ENCODE peak calls at places on chromosomes 2 and 18, in four cellular contexts. One of them, this sample, is unnamed.

GRCh38 chr2:33215299-33215698 is 261.1 kb upstream of the RASGRP3 start:
- DNase-seq in WTC11: peak
- DNase-seq in nephron progenitor cell: no peak
- DNase-seq in pancreas: peak
- DNase-seq in this sample: no peak

GRCh38 chr2:176664478-176664877 is 395.2 kb downstream of the MTX2 start:
- DNase-seq in nephron progenitor cell: no peak
- DNase-seq in WTC11: no peak
- DNase-seq in pancreas: no peak
- DNase-seq in this sample: no peak

GRCh38 chr2:9439536-9439935 is 16.1 kb downstream of the CPSF3 start:
- DNase-seq in nephron progenitor cell: no peak
- DNase-seq in pancreas: no peak
- DNase-seq in WTC11: no peak
- DNase-seq in this sample: no peak

GRCh38 chr2:240999873-241000541 is 1.6 kb downstream of the SNED1 start:
- DNase-seq in WTC11: no peak
- DNase-seq in pancreas: peak
- DNase-seq in nephron progenitor cell: no peak
- DNase-seq in this sample: no peak

GRCh38 chr18:34159691-34160185 is 65.0 kb downstream of the NOL4 start:
- DNase-seq in pancreas: no peak
- DNase-seq in WTC11: no peak
- DNase-seq in nephron progenitor cell: peak
- DNase-seq in this sample: peak

GRCh38 chr18:5974696-5975095 is 79.4 kb upstream of the TMEM200C start:
- DNase-seq in nephron progenitor cell: no peak
- DNase-seq in WTC11: no peak
- DNase-seq in pancreas: no peak
- DNase-seq in this sample: no peak

GRCh38 chr2:121583555-121583954 is 52.9 kb downstream of the RNU4ATAC start:
- DNase-seq in pancreas: no peak
- DNase-seq in nephron progenitor cell: no peak
- DNase-seq in WTC11: no peak
- DNase-seq in this sample: no peak

GRCh38 chr2:203994735-203995134 is 58.2 kb downstream of the ICOS start:
- DNase-seq in nephron progenitor cell: no peak
- DNase-seq in WTC11: no peak
- DNase-seq in pancreas: no peak
- DNase-seq in this sample: no peak

GRCh38 chr2:75002007-75002406 is 43.6 kb downstream of the POLE4 start:
- DNase-seq in nephron progenitor cell: no peak
- DNase-seq in pancreas: no peak
- DNase-seq in WTC11: no peak
- DNase-seq in this sample: no peak

GRCh38 chr2:188971316-188971930 is 2.8 kb upstream of the COL3A1 start:
- DNase-seq in nephron progenitor cell: no peak
- DNase-seq in WTC11: no peak
- DNase-seq in pancreas: no peak
- DNase-seq in this sample: no peak

GRCh38 chr2:101003278-101003775 is 1.2 kb downstream of the RPL31 start:
- DNase-seq in pancreas: no peak
- DNase-seq in nephron progenitor cell: peak
- DNase-seq in WTC11: no peak
- DNase-seq in this sample: no peak

GRCh38 chr2:240960963-240961876 is 37.2 kb upstream of the SNED1 start:
- DNase-seq in WTC11: no peak
- DNase-seq in pancreas: peak
- DNase-seq in nephron progenitor cell: peak
- DNase-seq in this sample: no peak

GRCh38 chr2:8821276-8822217 is 15.9 kb downstream of the KIDINS220 start:
- DNase-seq in nephron progenitor cell: no peak
- DNase-seq in pancreas: peak
- DNase-seq in WTC11: no peak
- DNase-seq in this sample: no peak

GRCh38 chr2:66733361-66733760 is 298.4 kb downstream of the MEIS1 start:
- DNase-seq in WTC11: no peak
- DNase-seq in pancreas: no peak
- DNase-seq in nephron progenitor cell: peak
- DNase-seq in this sample: no peak

GRCh38 chr2:191738003-191738402 is 60.1 kb downstream of the NABP1 start:
- DNase-seq in WTC11: no peak
- DNase-seq in nephron progenitor cell: no peak
- DNase-seq in pancreas: no peak
- DNase-seq in this sample: no peak
- TF ChIP-seq CTCF in WTC11: no peak
- TF ChIP-seq CTCF in nephron progenitor cell: no peak
- TF ChIP-seq CTCF in pancreas: no peak
- TF ChIP-seq CTCF in this sample: no peak

DNA sequence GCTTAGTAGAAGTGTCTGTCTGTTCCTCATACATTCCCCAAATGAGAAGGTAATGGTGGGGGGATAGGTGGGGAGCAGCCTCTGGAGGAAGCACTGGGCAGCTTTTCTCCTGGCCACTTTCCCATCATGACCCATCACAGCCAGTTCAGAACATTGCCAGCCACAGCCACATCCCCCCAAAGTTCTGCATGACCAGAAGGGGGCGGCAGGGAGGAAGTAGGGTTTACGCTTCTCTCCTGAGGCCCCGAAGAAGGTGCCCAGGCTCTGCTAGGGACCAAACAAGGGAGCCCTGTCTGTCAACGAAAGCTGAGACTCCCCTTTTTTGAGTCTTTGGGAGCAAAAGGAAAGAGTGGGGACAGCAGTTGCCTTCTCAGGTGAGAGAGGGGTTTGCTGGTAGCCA is 7.7 kb downstream of the IGFBP5 start:
- DNase-seq in nephron progenitor cell: peak
- DNase-seq in WTC11: peak
- DNase-seq in pancreas: no peak
- DNase-seq in this sample: peak
- TF ChIP-seq CTCF in nephron progenitor cell: peak
- TF ChIP-seq CTCF in WTC11: peak
- TF ChIP-seq CTCF in pancreas: no peak
- TF ChIP-seq CTCF in this sample: peak

DNA sequence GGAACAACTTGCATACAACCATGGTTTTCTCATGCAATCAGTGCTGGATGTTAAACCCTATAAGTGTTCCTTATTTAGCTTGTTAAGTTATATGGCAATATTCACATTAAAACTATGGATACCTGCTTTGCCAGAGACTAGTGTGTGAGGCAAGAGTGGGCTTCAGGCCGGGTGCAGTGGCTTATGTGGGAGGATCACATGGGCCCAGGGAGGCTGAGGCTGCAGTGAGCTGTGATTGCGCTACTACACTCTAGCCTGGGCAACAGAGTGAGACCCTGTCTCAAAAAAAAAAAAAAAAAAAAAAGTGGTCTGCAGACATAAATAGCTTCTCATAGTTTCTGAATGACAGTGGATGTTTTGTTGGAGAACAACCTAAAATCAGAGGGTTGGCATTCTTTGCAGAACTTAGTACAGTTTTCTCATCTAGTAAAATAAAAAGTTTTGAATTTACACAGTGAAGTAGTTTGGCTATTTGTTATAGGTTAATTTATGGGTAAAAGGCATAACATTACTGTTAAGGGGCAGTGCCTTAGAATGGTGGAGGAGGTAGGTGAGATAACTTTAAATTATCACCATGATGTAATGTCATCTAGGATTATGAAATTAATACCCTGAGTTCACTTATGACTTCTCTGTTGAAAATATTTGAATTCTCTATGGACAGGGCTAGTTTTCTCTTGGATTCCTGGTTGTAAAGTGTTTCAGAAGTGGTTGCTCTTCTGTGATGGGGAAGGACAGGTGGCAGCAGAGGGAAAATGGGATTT is 5.3 kb downstream of the CERS6 start:
- DNase-seq in nephron progenitor cell: no peak
- DNase-seq in WTC11: no peak
- DNase-seq in pancreas: no peak
- DNase-seq in this sample: no peak
- TF ChIP-seq CTCF in nephron progenitor cell: no peak
- TF ChIP-seq CTCF in WTC11: no peak
- TF ChIP-seq CTCF in pancreas: no peak
- TF ChIP-seq CTCF in this sample: no peak

GRCh38 chr2:102184018-102184417 is 2.8 kb upstream of the IL1RL2 start:
- DNase-seq in nephron progenitor cell: no peak
- DNase-seq in WTC11: no peak
- DNase-seq in pancreas: no peak
- DNase-seq in this sample: no peak

GRCh38 chr2:102190425-102191107 is 3.7 kb downstream of the IL1RL2 start:
- DNase-seq in pancreas: peak
- DNase-seq in WTC11: no peak
- DNase-seq in nephron progenitor cell: no peak
- DNase-seq in this sample: no peak

GRCh38 chr2:102186676-102187190 is at the start of gene IL1RL2:
- DNase-seq in WTC11: no peak
- DNase-seq in pancreas: no peak
- DNase-seq in nephron progenitor cell: no peak
- DNase-seq in this sample: no peak

GRCh38 chr2:102185347-102185746 is 1.5 kb upstream of the IL1RL2 start:
- DNase-seq in pancreas: no peak
- DNase-seq in nephron progenitor cell: no peak
- DNase-seq in WTC11: no peak
- DNase-seq in this sample: no peak

GRCh38 chr2:102187191-102188150 is 648 bp downstream of the IL1RL2 start:
- DNase-seq in pancreas: peak
- DNase-seq in nephron progenitor cell: peak
- DNase-seq in WTC11: peak
- DNase-seq in this sample: peak
- TF ChIP-seq CTCF in pancreas: no peak
- TF ChIP-seq CTCF in nephron progenitor cell: no peak
- TF ChIP-seq CTCF in WTC11: no peak
- TF ChIP-seq CTCF in this sample: no peak

GRCh38 chr2:109586687-109587086 is 27.1 kb downstream of the SEPTIN10 start:
- DNase-seq in WTC11: no peak
- DNase-seq in pancreas: no peak
- DNase-seq in nephron progenitor cell: no peak
- DNase-seq in this sample: no peak

GRCh38 chr2:109582928-109583895 is 30.6 kb downstream of the SEPTIN10 start:
- DNase-seq in pancreas: no peak
- DNase-seq in nephron progenitor cell: no peak
- DNase-seq in WTC11: no peak
- DNase-seq in this sample: no peak
- TF ChIP-seq CTCF in pancreas: no peak
- TF ChIP-seq CTCF in nephron progenitor cell: no peak
- TF ChIP-seq CTCF in WTC11: no peak
- TF ChIP-seq CTCF in this sample: no peak

GRCh38 chr2:168247341-168248305 is at the start of gene STK39:
- DNase-seq in pancreas: peak
- DNase-seq in WTC11: peak
- DNase-seq in nephron progenitor cell: peak
- DNase-seq in this sample: peak
- TF ChIP-seq CTCF in pancreas: no peak
- TF ChIP-seq CTCF in WTC11: no peak
- TF ChIP-seq CTCF in nephron progenitor cell: no peak
- TF ChIP-seq CTCF in this sample: no peak

GRCh38 chr2:60337142-60337497 is 216.3 kb downstream of the BCL11A start:
- DNase-seq in WTC11: peak
- DNase-seq in nephron progenitor cell: no peak
- DNase-seq in pancreas: peak
- DNase-seq in this sample: no peak

GRCh38 chr2:60335533-60336237 is 217.8 kb downstream of the BCL11A start:
- DNase-seq in nephron progenitor cell: no peak
- DNase-seq in pancreas: no peak
- DNase-seq in WTC11: no peak
- DNase-seq in this sample: no peak

GRCh38 chr2:60334610-60335009 is 218.8 kb downstream of the BCL11A start:
- DNase-seq in nephron progenitor cell: no peak
- DNase-seq in pancreas: no peak
- DNase-seq in WTC11: no peak
- DNase-seq in this sample: no peak

GRCh38 chr2:60339286-60339685 is 214.2 kb downstream of the BCL11A start:
- DNase-seq in pancreas: no peak
- DNase-seq in WTC11: no peak
- DNase-seq in nephron progenitor cell: no peak
- DNase-seq in this sample: no peak

GRCh38 chr2:60336442-60337141 is 216.9 kb downstream of the BCL11A start:
- DNase-seq in nephron progenitor cell: no peak
- DNase-seq in WTC11: no peak
- DNase-seq in pancreas: no peak
- DNase-seq in this sample: no peak
- TF ChIP-seq CTCF in nephron progenitor cell: no peak
- TF ChIP-seq CTCF in WTC11: no peak
- TF ChIP-seq CTCF in pancreas: no peak
- TF ChIP-seq CTCF in this sample: no peak

DNA sequence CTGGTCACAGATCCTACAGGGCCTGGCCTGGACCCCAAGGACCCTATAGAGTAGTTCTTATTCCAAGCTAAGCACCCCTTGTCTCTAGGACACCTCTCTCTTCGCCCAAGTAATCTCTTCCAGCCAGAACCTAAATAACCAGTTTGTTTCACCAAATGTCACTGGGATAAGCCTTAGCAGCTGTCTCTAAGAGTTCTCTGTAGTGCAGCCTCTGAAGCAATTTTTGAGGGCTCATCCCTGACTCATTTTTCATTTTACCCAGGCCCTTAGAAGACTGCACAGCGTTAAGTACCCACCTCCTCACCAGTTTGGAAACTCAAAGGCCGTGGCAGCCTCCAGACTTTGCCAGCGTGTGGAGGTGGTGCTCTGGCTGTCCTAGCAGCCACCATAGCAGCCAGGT is 290.1 kb upstream of the SIX2 start:
- DNase-seq in pancreas: no peak
- DNase-seq in nephron progenitor cell: no peak
- DNase-seq in WTC11: no peak
- DNase-seq in this sample: no peak
- TF ChIP-seq CTCF in pancreas: no peak
- TF ChIP-seq CTCF in nephron progenitor cell: no peak
- TF ChIP-seq CTCF in WTC11: no peak
- TF ChIP-seq CTCF in this sample: no peak

GRCh38 chr2:49843314-49843713 is 689.0 kb upstream of the FSHR start:
- DNase-seq in pancreas: no peak
- DNase-seq in WTC11: no peak
- DNase-seq in nephron progenitor cell: no peak
- DNase-seq in this sample: no peak
- TF ChIP-seq CTCF in pancreas: no peak
- TF ChIP-seq CTCF in WTC11: no peak
- TF ChIP-seq CTCF in nephron progenitor cell: no peak
- TF ChIP-seq CTCF in this sample: no peak

This sample was measured in glutamatergic neuron.